ENCODE peak calls at places on chromosomes 6 and 20, in nine cellular contexts. One of them, this sample, is unnamed.

GRCh38 chr6:113723182-113723581 is 134.0 kb upstream of the MARCKS start:
- DNase-seq in endodermal cell: no peak
- DNase-seq in epithelial cell of esophagus: no peak
- DNase-seq in NB4: no peak
- DNase-seq in brain microvascular endothelial cell: no peak
- DNase-seq in psoas muscle: no peak
- DNase-seq in CD8-positive, alpha-beta T cell: no peak
- DNase-seq in mesothelial cell of epicardium: no peak
- DNase-seq in H1: no peak
- DNase-seq in this sample: no peak

GRCh38 chr6:36933102-36933501 is 21.4 kb upstream of the PI16 start:
- DNase-seq in psoas muscle: no peak
- DNase-seq in mesothelial cell of epicardium: no peak
- DNase-seq in epithelial cell of esophagus: peak
- DNase-seq in H1: no peak
- DNase-seq in endodermal cell: no peak
- DNase-seq in NB4: no peak
- DNase-seq in brain microvascular endothelial cell: no peak
- DNase-seq in CD8-positive, alpha-beta T cell: no peak
- DNase-seq in this sample: no peak

GRCh38 chr6:25477006-25477590 is 174.9 kb upstream of the SCGN start:
- DNase-seq in brain microvascular endothelial cell: peak
- DNase-seq in endodermal cell: no peak
- DNase-seq in epithelial cell of esophagus: peak
- DNase-seq in mesothelial cell of epicardium: no peak
- DNase-seq in CD8-positive, alpha-beta T cell: no peak
- DNase-seq in H1: no peak
- DNase-seq in psoas muscle: no peak
- DNase-seq in NB4: no peak
- DNase-seq in this sample: no peak

GRCh38 chr6:31778193-31778592 is 1.1 kb upstream of the VWA7 start:
- DNase-seq in NB4: no peak
- DNase-seq in psoas muscle: no peak
- DNase-seq in mesothelial cell of epicardium: no peak
- DNase-seq in brain microvascular endothelial cell: no peak
- DNase-seq in CD8-positive, alpha-beta T cell: no peak
- DNase-seq in epithelial cell of esophagus: no peak
- DNase-seq in H1: no peak
- DNase-seq in endodermal cell: no peak
- DNase-seq in this sample: no peak

GRCh38 chr6:22447191-22447590 is 122.2 kb upstream of the HDGFL1 start:
- DNase-seq in endodermal cell: no peak
- DNase-seq in epithelial cell of esophagus: no peak
- DNase-seq in NB4: no peak
- DNase-seq in CD8-positive, alpha-beta T cell: no peak
- DNase-seq in mesothelial cell of epicardium: no peak
- DNase-seq in brain microvascular endothelial cell: no peak
- DNase-seq in H1: no peak
- DNase-seq in psoas muscle: peak
- DNase-seq in this sample: no peak

GRCh38 chr6:36633915-36634314 is 39.8 kb downstream of the SRSF3 start:
- DNase-seq in CD8-positive, alpha-beta T cell: no peak
- DNase-seq in endodermal cell: no peak
- DNase-seq in H1: no peak
- DNase-seq in mesothelial cell of epicardium: peak
- DNase-seq in epithelial cell of esophagus: no peak
- DNase-seq in psoas muscle: no peak
- DNase-seq in brain microvascular endothelial cell: peak
- DNase-seq in NB4: no peak
- DNase-seq in this sample: peak

GRCh38 chr6:35552285-35552917 is 39.7 kb upstream of the TULP1 start:
- DNase-seq in endodermal cell: peak
- DNase-seq in NB4: peak
- DNase-seq in H1: peak
- DNase-seq in CD8-positive, alpha-beta T cell: peak
- DNase-seq in brain microvascular endothelial cell: peak
- DNase-seq in mesothelial cell of epicardium: no peak
- DNase-seq in psoas muscle: no peak
- DNase-seq in epithelial cell of esophagus: peak
- DNase-seq in this sample: no peak

GRCh38 chr20:56932575-56933330 is 303.6 kb downstream of the TFAP2C start:
- DNase-seq in endodermal cell: no peak
- DNase-seq in epithelial cell of esophagus: no peak
- DNase-seq in mesothelial cell of epicardium: no peak
- DNase-seq in NB4: no peak
- DNase-seq in psoas muscle: no peak
- DNase-seq in brain microvascular endothelial cell: no peak
- DNase-seq in CD8-positive, alpha-beta T cell: no peak
- DNase-seq in H1: no peak
- DNase-seq in this sample: no peak

GRCh38 chr20:32560482-32560988 is 24.6 kb downstream of the NOL4L start:
- DNase-seq in psoas muscle: no peak
- DNase-seq in H1: no peak
- DNase-seq in CD8-positive, alpha-beta T cell: no peak
- DNase-seq in NB4: no peak
- DNase-seq in epithelial cell of esophagus: no peak
- DNase-seq in brain microvascular endothelial cell: no peak
- DNase-seq in mesothelial cell of epicardium: no peak
- DNase-seq in endodermal cell: no peak
- DNase-seq in this sample: no peak

GRCh38 chr20:41058007-41058673 is 29.5 kb downstream of the TOP1 start:
- DNase-seq in brain microvascular endothelial cell: peak
- DNase-seq in psoas muscle: no peak
- DNase-seq in endodermal cell: no peak
- DNase-seq in H1: no peak
- DNase-seq in mesothelial cell of epicardium: no peak
- DNase-seq in CD8-positive, alpha-beta T cell: no peak
- DNase-seq in epithelial cell of esophagus: peak
- DNase-seq in NB4: peak
- DNase-seq in this sample: no peak

GRCh38 chr6:163337958-163338357 is 76.6 kb upstream of the QKI start:
- DNase-seq in H1: no peak
- DNase-seq in psoas muscle: no peak
- DNase-seq in endodermal cell: no peak
- DNase-seq in NB4: no peak
- DNase-seq in epithelial cell of esophagus: peak
- DNase-seq in mesothelial cell of epicardium: no peak
- DNase-seq in CD8-positive, alpha-beta T cell: no peak
- DNase-seq in brain microvascular endothelial cell: no peak
- DNase-seq in this sample: no peak

GRCh38 chr6:52712136-52712535 is 41.2 kb downstream of the TMEM14A start:
- DNase-seq in psoas muscle: no peak
- DNase-seq in endodermal cell: no peak
- DNase-seq in NB4: no peak
- DNase-seq in CD8-positive, alpha-beta T cell: no peak
- DNase-seq in H1: no peak
- DNase-seq in brain microvascular endothelial cell: no peak
- DNase-seq in epithelial cell of esophagus: peak
- DNase-seq in mesothelial cell of epicardium: no peak
- DNase-seq in this sample: no peak

GRCh38 chr20:19847383-19847782 is 89.3 kb downstream of the RIN2 start:
- DNase-seq in mesothelial cell of epicardium: no peak
- DNase-seq in brain microvascular endothelial cell: no peak
- DNase-seq in psoas muscle: no peak
- DNase-seq in CD8-positive, alpha-beta T cell: no peak
- DNase-seq in NB4: no peak
- DNase-seq in endodermal cell: no peak
- DNase-seq in H1: no peak
- DNase-seq in epithelial cell of esophagus: no peak
- DNase-seq in this sample: no peak

GRCh38 chr6:39225946-39226437 is 3.3 kb downstream of the KCNK5 start:
- DNase-seq in brain microvascular endothelial cell: no peak
- DNase-seq in psoas muscle: no peak
- DNase-seq in endodermal cell: no peak
- DNase-seq in epithelial cell of esophagus: no peak
- DNase-seq in H1: no peak
- DNase-seq in CD8-positive, alpha-beta T cell: peak
- DNase-seq in mesothelial cell of epicardium: no peak
- DNase-seq in NB4: peak
- DNase-seq in this sample: no peak

GRCh38 chr6:50822078-50822476 is 3.4 kb downstream of the TFAP2B start:
- DNase-seq in epithelial cell of esophagus: peak
- DNase-seq in endodermal cell: no peak
- DNase-seq in brain microvascular endothelial cell: peak
- DNase-seq in H1: no peak
- DNase-seq in NB4: no peak
- DNase-seq in CD8-positive, alpha-beta T cell: no peak
- DNase-seq in mesothelial cell of epicardium: no peak
- DNase-seq in psoas muscle: no peak
- DNase-seq in this sample: no peak

DNA sequence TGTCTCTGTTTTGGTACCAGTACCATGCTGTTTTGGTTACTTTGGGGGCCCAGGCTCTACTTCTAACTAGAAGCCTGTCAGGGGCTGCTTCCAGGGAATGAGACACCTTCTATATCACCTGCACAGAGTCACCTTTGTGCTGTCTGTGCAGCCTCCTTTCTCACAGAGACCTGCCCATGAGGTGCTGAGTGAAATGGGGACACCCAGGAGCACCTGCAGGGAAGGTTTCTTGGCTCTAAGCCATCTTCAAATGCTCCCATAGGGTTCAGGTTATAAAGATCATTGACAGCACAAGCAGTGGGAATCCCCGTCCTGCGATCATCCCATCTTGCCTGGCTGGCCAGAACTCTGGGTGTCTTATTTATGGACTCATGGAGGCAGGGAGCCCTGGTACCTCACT is 19.1 kb downstream of the GABRR2 start:
- DNase-seq in psoas muscle: no peak
- DNase-seq in H1: no peak
- DNase-seq in CD8-positive, alpha-beta T cell: no peak
- DNase-seq in brain microvascular endothelial cell: no peak
- DNase-seq in NB4: no peak
- DNase-seq in endodermal cell: no peak
- DNase-seq in mesothelial cell of epicardium: no peak
- DNase-seq in epithelial cell of esophagus: no peak
- DNase-seq in this sample: peak
- TF ChIP-seq CTCF in psoas muscle: no peak
- TF ChIP-seq CTCF in H1: no peak
- TF ChIP-seq CTCF in CD8-positive, alpha-beta T cell: no peak
- TF ChIP-seq CTCF in brain microvascular endothelial cell: no peak
- TF ChIP-seq CTCF in NB4: no peak
- TF ChIP-seq CTCF in endodermal cell: no peak
- TF ChIP-seq CTCF in mesothelial cell of epicardium: no peak
- TF ChIP-seq CTCF in epithelial cell of esophagus: no peak
- TF ChIP-seq CTCF in this sample: no peak

DNA sequence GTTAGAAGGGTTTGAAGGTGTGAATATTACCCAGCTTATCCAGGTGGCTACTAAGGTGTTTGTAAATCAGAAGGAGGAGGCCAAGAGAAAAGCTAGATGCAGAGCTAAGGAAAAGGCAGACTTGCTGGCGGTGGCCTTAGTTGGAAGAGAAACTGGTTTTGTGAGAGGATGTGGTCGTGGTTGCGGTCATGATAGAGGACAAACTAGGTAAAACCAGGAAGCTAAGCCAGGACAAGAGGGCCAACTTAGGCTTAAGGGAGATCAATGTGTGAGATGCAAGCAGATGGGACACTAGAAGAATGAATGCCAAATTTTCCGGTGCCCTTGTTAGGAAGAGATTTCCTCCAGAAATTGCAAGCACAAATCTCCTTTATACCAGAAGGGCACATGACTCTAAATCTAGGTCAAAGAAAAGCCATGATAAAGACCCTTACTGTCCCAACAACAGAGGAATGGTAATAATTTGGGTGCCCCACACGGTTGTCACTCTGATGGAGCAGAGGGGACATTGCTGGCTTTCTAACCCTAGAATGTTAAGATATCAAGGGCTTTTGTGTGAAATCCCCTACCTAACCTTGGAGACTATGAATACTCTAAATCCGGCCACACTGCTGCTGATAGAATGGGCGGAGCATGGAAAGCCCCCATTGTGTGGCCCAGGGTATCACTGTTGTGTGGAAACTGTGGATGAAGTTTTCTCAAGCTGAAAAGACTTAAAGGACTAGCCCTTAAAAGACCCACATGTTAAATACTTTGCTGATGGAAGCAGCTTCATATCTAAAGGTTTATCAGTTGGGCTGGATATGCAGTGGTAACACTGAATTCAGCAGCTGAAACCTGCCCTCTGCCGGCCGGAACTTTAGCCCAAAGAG is 7.8 kb downstream of the IL22RA2 start:
- DNase-seq in NB4: peak
- DNase-seq in CD8-positive, alpha-beta T cell: no peak
- DNase-seq in epithelial cell of esophagus: peak
- DNase-seq in mesothelial cell of epicardium: no peak
- DNase-seq in psoas muscle: no peak
- DNase-seq in brain microvascular endothelial cell: no peak
- DNase-seq in H1: no peak
- DNase-seq in endodermal cell: no peak
- DNase-seq in this sample: no peak
- TF ChIP-seq CTCF in NB4: peak
- TF ChIP-seq CTCF in CD8-positive, alpha-beta T cell: no peak
- TF ChIP-seq CTCF in epithelial cell of esophagus: peak
- TF ChIP-seq CTCF in mesothelial cell of epicardium: no peak
- TF ChIP-seq CTCF in psoas muscle: no peak
- TF ChIP-seq CTCF in brain microvascular endothelial cell: no peak
- TF ChIP-seq CTCF in H1: no peak
- TF ChIP-seq CTCF in endodermal cell: peak
- TF ChIP-seq CTCF in this sample: no peak

GRCh38 chr6:13454286-13455221 is 32.8 kb downstream of the GFOD1 start:
- DNase-seq in epithelial cell of esophagus: peak
- DNase-seq in brain microvascular endothelial cell: peak
- DNase-seq in psoas muscle: peak
- DNase-seq in mesothelial cell of epicardium: no peak
- DNase-seq in CD8-positive, alpha-beta T cell: peak
- DNase-seq in H1: no peak
- DNase-seq in endodermal cell: peak
- DNase-seq in NB4: peak
- DNase-seq in this sample: no peak
- TF ChIP-seq CTCF in epithelial cell of esophagus: no peak
- TF ChIP-seq CTCF in brain microvascular endothelial cell: no peak
- TF ChIP-seq CTCF in psoas muscle: peak
- TF ChIP-seq CTCF in mesothelial cell of epicardium: no peak
- TF ChIP-seq CTCF in CD8-positive, alpha-beta T cell: peak
- TF ChIP-seq CTCF in H1: no peak
- TF ChIP-seq CTCF in endodermal cell: no peak
- TF ChIP-seq CTCF in NB4: no peak
- TF ChIP-seq CTCF in this sample: no peak

DNA sequence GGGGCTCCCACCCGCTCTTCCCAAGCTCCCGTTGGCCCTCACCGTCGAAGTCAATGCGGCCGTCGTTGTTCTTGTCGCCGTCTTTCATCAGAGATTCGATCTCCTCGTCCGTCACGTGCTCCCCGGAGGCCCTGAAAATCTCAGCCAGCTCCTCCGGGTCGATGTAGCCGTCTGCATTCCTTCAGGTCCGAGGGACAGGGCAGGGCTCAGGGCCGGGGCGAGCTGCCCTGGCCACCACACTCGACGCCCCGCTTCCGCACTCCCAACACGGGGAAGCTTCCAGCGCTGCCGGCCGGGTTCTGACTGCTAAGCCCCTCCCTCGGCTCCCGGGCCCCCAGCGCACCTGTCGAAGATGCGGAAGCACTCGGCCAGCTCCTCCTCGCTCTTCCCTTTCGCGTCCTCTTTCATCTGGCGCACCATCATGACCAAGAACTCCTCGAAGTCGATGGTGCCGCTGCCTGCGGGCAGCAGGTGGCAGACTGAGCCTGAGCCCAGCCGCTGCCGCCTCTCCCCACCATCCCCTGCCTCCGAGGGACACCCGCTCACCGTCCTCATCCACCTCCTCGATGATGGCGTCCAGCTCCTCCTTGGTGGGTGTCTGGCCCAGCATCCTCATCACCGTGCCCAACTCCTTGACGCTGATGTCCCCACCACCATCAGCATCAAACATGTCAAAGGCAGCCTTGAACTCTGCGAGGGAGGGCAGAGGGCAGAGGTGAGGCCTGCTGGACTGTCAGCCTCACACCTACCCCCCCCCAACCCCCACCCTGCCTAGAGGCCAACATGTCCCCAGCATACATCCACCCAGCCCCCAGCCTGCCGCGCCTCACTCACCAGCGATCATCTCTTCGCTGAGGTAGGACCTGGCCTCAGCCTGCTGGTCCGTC is 2.9 kb downstream of the TNNC2 start:
- DNase-seq in brain microvascular endothelial cell: no peak
- DNase-seq in psoas muscle: peak
- DNase-seq in NB4: peak
- DNase-seq in CD8-positive, alpha-beta T cell: peak
- DNase-seq in epithelial cell of esophagus: peak
- DNase-seq in mesothelial cell of epicardium: no peak
- DNase-seq in endodermal cell: peak
- DNase-seq in H1: peak
- DNase-seq in this sample: no peak
- TF ChIP-seq CTCF in brain microvascular endothelial cell: peak
- TF ChIP-seq CTCF in psoas muscle: peak
- TF ChIP-seq CTCF in NB4: peak
- TF ChIP-seq CTCF in CD8-positive, alpha-beta T cell: no peak
- TF ChIP-seq CTCF in epithelial cell of esophagus: peak
- TF ChIP-seq CTCF in mesothelial cell of epicardium: no peak
- TF ChIP-seq CTCF in endodermal cell: peak
- TF ChIP-seq CTCF in H1: peak
- TF ChIP-seq CTCF in this sample: peak

This sample was measured in osteocyte.